ENCODE peak calls at places on chromosomes 4 and X, in eight cellular contexts. R is endothelial cell of umbilical vein, K is K562, A is mesenchymal stem cell, H is trophoblast cell, I is IMR-90, F is H1, X is mesendoderm. E is an unnamed sample.

GRCh38 chrX:82127228-82128123 is 925.6 kb downstream of the SH3BGRL start:
- DNase-seq in R (no peak), K (no peak), A (no peak), H (no peak), I (no peak), F (no peak), X (no peak), E (no peak)

GRCh38 chr4:54063224-54063623 is 1.2 kb downstream of the CHIC2 start:
- DNase-seq in R (peak; percentile 81), K (no peak), A (peak; percentile 62), H (no peak), I (peak; percentile 60), F (no peak), X (no peak), E (peak; percentile 63)

GRCh38 chr4:150067859-150068258 is 10.4 kb upstream of the DCLK2 start:
- DNase-seq in R (no peak), K (no peak), A (no peak), H (no peak), I (no peak), F (no peak), X (no peak), E (no peak)

GRCh38 chr4:75685546-75686189 is 12.5 kb upstream of the G3BP2 start:
- DNase-seq in R (no peak), K (no peak), A (no peak), H (no peak), I (no peak), F (no peak), X (no peak), E (no peak)

GRCh38 chr4:184755278-184755677 is 21.4 kb upstream of the CENPU start:
- DNase-seq in R (no peak), K (no peak), A (no peak), H (peak; percentile 52), I (peak; percentile 63), F (no peak), X (no peak), E (no peak)

GRCh38 chr4:40682298-40683101 is 52.8 kb upstream of the RBM47 start:
- DNase-seq in R (no peak), K (no peak), A (no peak), H (no peak), I (no peak), F (no peak), X (no peak), E (no peak)

GRCh38 chrX:44953734-44954502 is 80.9 kb downstream of the KDM6A start:
- DNase-seq in R (no peak), K (no peak), A (no peak), H (no peak), I (no peak), F (no peak), X (no peak), E (no peak)

GRCh38 chrX:80266287-80266686 is 154.0 kb upstream of the TENT5D start:
- DNase-seq in R (no peak), K (no peak), A (no peak), H (no peak), I (no peak), F (no peak), X (no peak), E (no peak)

GRCh38 chr4:74583757-74584156 is 138.8 kb downstream of the AREG start:
- DNase-seq in R (no peak), K (no peak), A (peak; percentile 23), H (no peak), I (peak; percentile 4), F (no peak), X (no peak), E (no peak)

GRCh38 chrX:460823-461640 is 74.3 kb upstream of the PPP2R3B start:
- DNase-seq in R (no peak), K (no peak), A (no peak), H (no peak), I (no peak), F (no peak), X (no peak), E (no peak)

GRCh38 chrX:460116-460515 is 73.4 kb upstream of the PPP2R3B start:
- DNase-seq in R (no peak), K (no peak), A (no peak), H (no peak), I (no peak), F (no peak), X (no peak), E (no peak)

GRCh38 chrX:456925-457768 is 70.4 kb upstream of the PPP2R3B start:
- DNase-seq in R (no peak), K (no peak), A (no peak), H (no peak), I (no peak), F (no peak), X (no peak), E (no peak)

GRCh38 chrX:458631-459061 is 71.9 kb upstream of the PPP2R3B start:
- DNase-seq in R (no peak), K (no peak), A (no peak), H (no peak), I (no peak), F (no peak), X (no peak), E (no peak)

GRCh38 chrX:459611-460010 is 72.9 kb upstream of the PPP2R3B start:
- DNase-seq in R (no peak), K (no peak), A (no peak), H (no peak), I (no peak), F (no peak), X (no peak), E (no peak)
- H3K4me2 ChIP-seq in R (no peak overlapping the region), K (no peak overlapping the region), A (no peak overlapping the region), H (no peak overlapping the region), I (no peak overlapping the region), F (no peak overlapping the region), X (no peak overlapping the region), E (no peak overlapping the region)

GRCh38 chr4:47494124-47494430 is 9.0 kb downstream of the ATP10D start:
- DNase-seq in R (no peak), K (no peak), A (no peak), H (no peak), I (no peak), F (no peak), X (no peak), E (no peak)

GRCh38 chr4:47493238-47494123 is 8.4 kb downstream of the ATP10D start:
- DNase-seq in R (no peak), K (no peak), A (no peak), H (no peak), I (no peak), F (no peak), X (no peak), E (no peak)

GRCh38 chr4:47499705-47500104 is 14.6 kb downstream of the ATP10D start:
- DNase-seq in R (peak; percentile 26), K (no peak), A (no peak), H (no peak), I (peak; percentile 13), F (no peak), X (no peak), E (no peak)

GRCh38 chr4:47500776-47501175 is 15.7 kb downstream of the ATP10D start:
- DNase-seq in R (no peak), K (no peak), A (no peak), H (no peak), I (no peak), F (no peak), X (no peak), E (no peak)

GRCh38 chr4:47498899-47499298 is 13.8 kb downstream of the ATP10D start:
- DNase-seq in R (no peak), K (no peak), A (no peak), H (no peak), I (no peak), F (no peak), X (no peak), E (no peak)
- H3K4me2 ChIP-seq in R (no peak overlapping the region), K (no peak overlapping the region), A (no peak overlapping the region), H (no peak overlapping the region), I (no peak overlapping the region), F (no peak overlapping the region), X (no peak overlapping the region), E (no peak overlapping the region)

GRCh38 chr4:38313999-38314561 is 349.9 kb upstream of the KLF3 start:
- DNase-seq in R (no peak), K (peak; percentile 13), A (no peak), H (no peak), I (peak; percentile 46), F (no peak), X (no peak), E (peak; percentile 65)

GRCh38 chr4:38315296-38315695 is 348.7 kb upstream of the KLF3 start:
- DNase-seq in R (no peak), K (no peak), A (no peak), H (no peak), I (no peak), F (no peak), X (no peak), E (peak; percentile 43)

GRCh38 chr4:38311495-38311894 is 351.3 kb downstream of the PTTG2 start:
- DNase-seq in R (no peak), K (no peak), A (no peak), H (no peak), I (no peak), F (no peak), X (peak; percentile 50), E (no peak)

GRCh38 chr4:38314663-38315062 is 349.3 kb upstream of the KLF3 start:
- DNase-seq in R (no peak), K (no peak), A (no peak), H (no peak), I (no peak), F (no peak), X (no peak), E (no peak)

GRCh38 chr4:38313175-38313574 is 350.8 kb upstream of the KLF3 start:
- DNase-seq in R (no peak), K (no peak), A (no peak), H (no peak), I (no peak), F (no peak), X (no peak), E (no peak)
- H3K4me2 ChIP-seq in R (no peak overlapping the region), K (no peak overlapping the region), A (no peak overlapping the region), H (no peak overlapping the region), I (no peak overlapping the region), F (no peak overlapping the region), X (no peak overlapping the region), E (no peak overlapping the region)

DNA sequence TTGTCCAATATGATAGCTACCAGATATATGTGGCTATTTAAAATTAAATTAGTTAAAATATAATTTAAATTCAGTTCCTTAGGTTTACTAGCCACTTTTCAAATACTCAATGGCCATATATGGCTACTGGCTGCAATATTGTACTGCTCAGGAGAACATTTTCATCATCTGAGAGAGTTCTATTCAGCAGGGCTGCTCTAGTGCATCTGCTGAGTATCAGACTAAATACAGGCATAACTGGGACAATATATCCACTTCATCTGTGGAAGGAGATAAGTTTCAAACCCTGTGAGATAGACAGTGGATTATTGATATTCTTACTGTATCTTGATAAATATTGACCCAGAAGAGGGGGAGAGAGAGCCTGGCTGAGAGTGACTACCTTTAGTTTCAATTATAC is 240.1 kb upstream of the ANKRD50 start:
- DNase-seq in R (no peak), K (no peak), A (no peak), H (no peak), I (no peak), F (no peak), X (no peak), E (no peak)
- H3K4me2 ChIP-seq in R (no peak overlapping the region), K (no peak overlapping the region), A (no peak overlapping the region), H (no peak overlapping the region), I (peak overlapping the region; percentile 51), F (no peak overlapping the region), X (no peak overlapping the region), E (no peak overlapping the region)

GRCh38 chr4:101232074-101232776 is 115.1 kb downstream of the PPP3CA start:
- DNase-seq in R (peak; percentile 76), K (no peak), A (peak; percentile 59), H (peak; percentile 16), I (peak; percentile 79), F (no peak), X (no peak), E (peak; percentile 83)
- H3K4me2 ChIP-seq in R (no peak overlapping the region), K (no peak overlapping the region), A (no peak overlapping the region), H (no peak overlapping the region), I (no peak overlapping the region), F (no peak overlapping the region), X (no peak overlapping the region), E (no peak overlapping the region)

E was measured in fibroblast of lung.